ENCODE peak calls at places on chromosome X, in four cellular contexts. H is MM.1S, K is GM12864, I is progenitor cell of endocrine pancreas. N is an unnamed sample.

GRCh38 chrX:96770315-96770714 is 85.7 kb downstream of the DIAPH2 start:
- DNase-seq in H (peak), K (no peak), I (no peak), N (no peak)

GRCh38 chrX:103175944-103176753 is 38.8 kb upstream of the BEX4 start:
- DNase-seq in H (peak), K (peak), I (peak), N (peak)

GRCh38 chrX:135740683-135741149 is 27.3 kb downstream of the CT45A3 start:
- DNase-seq in H (peak), K (no peak), I (no peak), N (peak)

GRCh38 chrX:37754518-37754917 is 25.3 kb upstream of the CYBB start:
- DNase-seq in H (no peak), K (no peak), I (no peak), N (no peak)

GRCh38 chrX:11100281-11101035 is 10.7 kb upstream of the HCCS start:
- DNase-seq in H (no peak), K (no peak), I (no peak), N (peak)

GRCh38 chrX:110759785-110760184 is 35.8 kb downstream of the CHRDL1 start:
- DNase-seq in H (no peak), K (no peak), I (no peak), N (no peak)

GRCh38 chrX:132181364-132181763 is 37.9 kb downstream of the RAP2C start:
- DNase-seq in H (no peak), K (no peak), I (no peak), N (no peak)

GRCh38 chrX:129634541-129634940 is 20.2 kb downstream of the APLN start:
- DNase-seq in H (no peak), K (no peak), I (no peak), N (peak)

GRCh38 chrX:17441965-17442364 is 67.0 kb downstream of the NHS start:
- DNase-seq in H (no peak), K (no peak), I (no peak), N (no peak)

GRCh38 chrX:97308161-97308560 is 424.5 kb downstream of the RPA4 start:
- DNase-seq in H (no peak), K (no peak), I (no peak), N (no peak)

GRCh38 chrX:94854251-94854650 is 1180.2 kb downstream of the FAM133A start:
- DNase-seq in H (no peak), K (no peak), I (no peak), N (no peak)

GRCh38 chrX:151736685-151737084 is 2.1 kb downstream of the CNGA2 start:
- DNase-seq in H (no peak), K (no peak), I (no peak), N (no peak)

GRCh38 chrX:119234931-119235555 is 1.0 kb upstream of the PGRMC1 start:
- DNase-seq in H (no peak), K (no peak), I (no peak), N (peak)

GRCh38 chrX:47248576-47248975 is 15.8 kb downstream of the USP11 start:
- DNase-seq in H (no peak), K (no peak), I (no peak), N (no peak)

GRCh38 chrX:25941559-25942250 is 196.4 kb upstream of the MAGEB18 start:
- DNase-seq in H (no peak), K (no peak), I (no peak), N (no peak)

GRCh38 chrX:120014354-120015129 is 62.9 kb downstream of the RHOXF2B start:
- DNase-seq in H (no peak), K (no peak), I (no peak), N (no peak)

GRCh38 chrX:8274166-8274565 is 103.1 kb upstream of the VCX2 start:
- DNase-seq in H (no peak), K (no peak), I (no peak), N (no peak)

GRCh38 chrX:6693051-6693450 is 158.1 kb upstream of the VCX3A start:
- DNase-seq in H (no peak), K (no peak), I (no peak), N (no peak)

GRCh38 chrX:68994135-68994882 is 165.5 kb downstream of the EFNB1 start:
- DNase-seq in H (no peak), K (no peak), I (peak), N (no peak)

GRCh38 chrX:70504772-70505450 is 60.3 kb downstream of the DLG3 start:
- DNase-seq in H (no peak), K (no peak), I (no peak), N (no peak)

GRCh38 chrX:81238166-81238565 is 36.3 kb downstream of the SH3BGRL start:
- DNase-seq in H (no peak), K (no peak), I (no peak), N (no peak)

GRCh38 chrX:97322401-97322800 is 438.7 kb downstream of the RPA4 start:
- DNase-seq in H (no peak), K (no peak), I (no peak), N (no peak)

GRCh38 chrX:12987900-12988594 is 13.1 kb downstream of the TMSB4X start:
- DNase-seq in H (no peak), K (no peak), I (no peak), N (no peak)

GRCh38 chrX:144801786-144802185 is 445.5 kb upstream of the SPANXN1 start:
- DNase-seq in H (no peak), K (no peak), I (no peak), N (no peak)

GRCh38 chrX:10457092-10457491 is 163.3 kb downstream of the MID1 start:
- DNase-seq in H (no peak), K (no peak), I (no peak), N (no peak)

GRCh38 chrX:118971552-118971951 is 2.9 kb upstream of the LONRF3 start:
- DNase-seq in H (no peak), K (no peak), I (no peak), N (no peak)

GRCh38 chrX:22963186-22963585 is 36.6 kb upstream of the DDX53 start:
- DNase-seq in H (no peak), K (no peak), I (no peak), N (no peak)

GRCh38 chrX:108297290-108297689 is 140.9 kb downstream of the COL4A6 start:
- DNase-seq in H (no peak), K (no peak), I (no peak), N (no peak)
- TF ChIP-seq CTCF in H (no peak), K (no peak), I (no peak), N (no peak)

DNA sequence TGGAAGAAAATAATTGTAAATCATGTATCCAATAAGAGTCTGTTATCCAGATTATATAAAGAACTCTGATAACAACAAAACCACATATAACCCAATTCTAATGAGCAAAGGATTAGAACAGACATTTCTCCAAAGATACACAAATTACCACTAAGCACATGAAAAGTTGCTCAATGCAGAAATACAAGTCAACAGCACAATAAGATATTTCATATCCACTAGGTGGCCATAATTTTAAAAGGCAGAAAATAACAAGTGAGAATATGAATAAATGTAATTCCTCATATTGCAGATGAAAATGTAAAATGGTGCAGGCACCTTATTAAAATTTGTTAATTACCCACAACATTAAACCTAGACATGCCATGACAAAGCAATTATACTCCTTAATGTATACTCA is 73.9 kb upstream of the ZCCHC13 start:
- DNase-seq in H (no peak), K (no peak), I (no peak), N (no peak)
- TF ChIP-seq CTCF in H (no peak), K (no peak), I (no peak), N (peak)

GRCh38 chrX:53227224-53227765 is 2.3 kb upstream of the KDM5C start:
- DNase-seq in H (no peak), K (no peak), I (no peak), N (no peak)

GRCh38 chrX:53223955-53224859 is 800 bp downstream of the KDM5C start:
- DNase-seq in H (no peak), K (no peak), I (peak), N (no peak)

GRCh38 chrX:53224860-53225797 is at the start of gene KDM5C:
- DNase-seq in H (peak), K (peak), I (peak), N (peak)

GRCh38 chrX:53223068-53223693 is 1.8 kb downstream of the KDM5C start:
- DNase-seq in H (no peak), K (no peak), I (no peak), N (no peak)
- TF ChIP-seq CTCF in H (peak), K (peak), I (no peak), N (peak)

GRCh38 chrX:19705196-19705769 is 182.1 kb downstream of the SH3KBP1 start:
- DNase-seq in H (no peak), K (no peak), I (no peak), N (no peak)
- TF ChIP-seq CTCF in H (no peak), K (no peak), I (no peak), N (no peak)

GRCh38 chrX:133749951-133750350 is 235.4 kb downstream of the GPC3 start:
- DNase-seq in H (no peak), K (no peak), I (no peak), N (no peak)
- TF ChIP-seq CTCF in H (no peak), K (no peak), I (no peak), N (no peak)

N was measured in neural crest cell.